ENCODE peak calls at places on chromosome 4, in eight cellular contexts. Y is Calu3, F is fibroblast of the aortic adventitia, V is epithelial cell of esophagus, X is MM.1S, M is stomach, C is fibroblast of lung, W is heart right ventricle. I is an unnamed sample.

GRCh38 chr4:88518911-88519310 is 4.7 kb downstream of the PYURF start:
- DNase-seq in Y (no peak), F (no peak), V (no peak), X (no peak), M (no peak), C (no peak), W (no peak), I (no peak)

GRCh38 chr4:108118505-108118904 is 50.2 kb downstream of the LEF1 start:
- DNase-seq in Y (no peak), F (no peak), V (peak; percentile 67), X (peak; percentile 68), M (no peak), C (no peak), W (no peak), I (peak; percentile 54)

GRCh38 chr4:106266201-106266600 is 49.8 kb downstream of the TBCK start:
- DNase-seq in Y (no peak), F (peak; percentile 78), V (peak; percentile 66), X (peak; percentile 52), M (no peak), C (peak; percentile 67), W (no peak), I (peak; percentile 12)

GRCh38 chr4:85762204-85762884 is 287.4 kb downstream of the ARHGAP24 start:
- DNase-seq in Y (no peak), F (peak; percentile 97), V (no peak), X (no peak), M (peak; percentile 36), C (peak; percentile 89), W (no peak), I (no peak)

GRCh38 chr4:84632092-84632491 is 49.2 kb downstream of the CDS1 start:
- DNase-seq in Y (no peak), F (peak; percentile 94), V (peak; percentile 88), X (no peak), M (no peak), C (peak; percentile 94), W (no peak), I (no peak)

GRCh38 chr4:35689866-35690265 is 554.4 kb downstream of the ARAP2 start:
- DNase-seq in Y (no peak), F (no peak), V (no peak), X (no peak), M (no peak), C (no peak), W (no peak), I (no peak)

GRCh38 chr4:110610940-110611785 is 11.7 kb downstream of the PITX2 start:
- DNase-seq in Y (no peak), F (no peak), V (no peak), X (no peak), M (no peak), C (no peak), W (no peak), I (no peak)

GRCh38 chr4:1298461-1298860 is 8.8 kb downstream of the MAEA start:
- DNase-seq in Y (no peak), F (no peak), V (no peak), X (no peak), M (no peak), C (no peak), W (no peak), I (peak; percentile 20)

GRCh38 chr4:55447108-55447708 is 51.5 kb downstream of the TMEM165 start:
- DNase-seq in Y (no peak), F (no peak), V (no peak), X (no peak), M (no peak), C (no peak), W (no peak), I (no peak)

GRCh38 chr4:55446578-55446922 is 50.8 kb downstream of the TMEM165 start:
- DNase-seq in Y (no peak), F (no peak), V (no peak), X (no peak), M (no peak), C (no peak), W (no peak), I (no peak)

GRCh38 chr4:55445921-55446577 is 50.3 kb downstream of the TMEM165 start:
- DNase-seq in Y (no peak), F (peak; percentile 73), V (peak; percentile 56), X (no peak), M (no peak), C (peak; percentile 65), W (no peak), I (no peak)

GRCh38 chr4:55442541-55442940 is 46.8 kb downstream of the TMEM165 start:
- DNase-seq in Y (no peak), F (no peak), V (no peak), X (no peak), M (no peak), C (no peak), W (no peak), I (no peak)

DNA sequence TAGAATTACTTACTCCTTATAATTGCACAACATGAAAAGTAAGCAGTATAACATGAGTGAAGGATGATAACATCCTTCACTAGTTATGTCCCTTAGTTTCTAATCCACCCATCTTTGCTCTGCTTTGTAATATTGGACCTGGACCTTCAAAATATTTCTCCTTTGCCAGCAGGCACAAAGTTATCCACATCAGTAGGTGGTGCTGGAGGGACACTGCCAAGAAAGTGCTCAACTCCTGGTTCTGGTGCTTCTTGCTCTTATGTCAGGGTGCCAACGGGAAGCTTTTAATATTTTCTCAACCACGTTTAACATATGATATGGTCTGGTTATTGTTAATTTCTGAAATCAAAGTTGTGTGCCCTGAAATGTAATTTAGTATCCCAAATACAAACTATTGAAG is 49.1 kb downstream of the TMEM165 start:
- DNase-seq in Y (no peak), F (peak; percentile 62), V (peak; percentile 37), X (no peak), M (no peak), C (peak; percentile 61), W (no peak), I (no peak)
- TF ChIP-seq CTCF in Y (no peak), F (peak; percentile 59), V (peak; percentile 56), X (no peak), M (no peak), C (peak; percentile 59), W (peak; percentile 26), I (no peak)

GRCh38 chr4:132557660-132558059 is 591.4 kb upstream of the PCDH10 start:
- DNase-seq in Y (no peak), F (no peak), V (peak; percentile 38), X (peak; percentile 26), M (no peak), C (peak; percentile 2), W (no peak), I (no peak)
- TF ChIP-seq CTCF in Y (no peak), F (no peak), V (peak; percentile 41), X (peak; percentile 21), M (no peak), C (peak; percentile 7), W (no peak), I (no peak)

GRCh38 chr4:81084029-81084428 is 53.5 kb downstream of the BMP3 start:
- DNase-seq in Y (no peak), F (peak; percentile 73), V (peak; percentile 87), X (no peak), M (no peak), C (peak; percentile 53), W (no peak), I (no peak)
- TF ChIP-seq CTCF in Y (no peak), F (peak; percentile 76), V (peak; percentile 85), X (no peak), M (no peak), C (peak; percentile 28), W (no peak), I (no peak)

GRCh38 chr4:6779667-6780565 is 2.6 kb upstream of the KIAA0232 start:
- DNase-seq in Y (no peak), F (no peak), V (no peak), X (no peak), M (no peak), C (peak; percentile 59), W (no peak), I (no peak)
- TF ChIP-seq CTCF in Y (no peak), F (no peak), V (no peak), X (no peak), M (no peak), C (no peak), W (no peak), I (no peak)

DNA sequence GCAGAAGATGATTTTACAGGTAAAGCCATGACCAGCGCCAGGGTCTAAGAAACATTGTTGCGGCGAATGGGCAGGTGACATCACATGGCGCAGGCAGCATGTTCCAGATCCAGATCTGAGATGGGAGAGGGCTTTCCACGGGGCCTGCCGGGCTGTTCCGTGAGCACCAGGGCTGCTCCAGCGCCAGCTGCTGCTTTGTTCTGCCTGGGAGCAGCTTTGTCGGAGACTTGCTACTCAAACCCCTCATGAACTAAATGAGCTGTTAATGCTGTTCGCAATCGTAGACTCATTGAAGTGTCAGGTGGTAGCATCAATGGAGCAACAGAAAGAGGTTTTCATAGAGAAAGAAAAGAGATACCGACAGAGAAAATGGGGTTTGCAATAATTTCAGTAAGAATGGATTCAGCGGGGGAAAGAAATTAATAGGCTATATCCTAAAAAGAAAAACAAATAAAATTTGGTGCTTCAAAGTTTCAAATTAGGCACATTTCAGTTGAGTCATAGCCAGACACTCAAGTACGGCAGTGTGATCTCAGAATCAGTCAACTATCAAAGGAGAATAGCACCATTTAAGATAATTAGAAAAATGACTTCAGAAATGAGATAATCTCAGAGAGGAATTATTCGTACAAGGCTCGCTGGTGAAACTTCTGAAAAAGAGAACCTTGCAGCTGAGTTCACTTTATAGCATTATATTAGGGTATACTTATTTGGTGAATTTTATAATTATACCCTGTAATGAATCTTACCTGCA is 23.9 kb downstream of the SORBS2 start:
- DNase-seq in Y (no peak), F (no peak), V (no peak), X (no peak), M (no peak), C (no peak), W (no peak), I (no peak)
- TF ChIP-seq CTCF in Y (no peak), F (no peak), V (no peak), X (no peak), M (no peak), C (no peak), W (no peak), I (no peak)

I was measured in GM20000.